ENCODE peak calls at places on chromosomes 16 and 17, in seven cellular contexts. One of them, this sample, is unnamed.

GRCh38 chr17:65277576-65277975 is 140.4 kb downstream of the RGS9 start:
- DNase-seq in kidney epithelial cell: no peak
- DNase-seq in stomach: no peak
- DNase-seq in esophagus squamous epithelium: no peak
- DNase-seq in fibroblast of lung: peak; percentile 59
- DNase-seq in left ventricle myocardium inferior: no peak
- DNase-seq in skeletal muscle cell: no peak
- DNase-seq in this sample: no peak

GRCh38 chr16:89971495-89972243 is 23.1 kb downstream of the DEF8 start:
- DNase-seq in kidney epithelial cell: no peak
- DNase-seq in esophagus squamous epithelium: no peak
- DNase-seq in left ventricle myocardium inferior: no peak
- DNase-seq in fibroblast of lung: peak; percentile 23
- DNase-seq in stomach: no peak
- DNase-seq in skeletal muscle cell: no peak
- DNase-seq in this sample: no peak

GRCh38 chr16:66961065-66961744 is at the start of gene CES3:
- DNase-seq in fibroblast of lung: peak; percentile 42
- DNase-seq in left ventricle myocardium inferior: peak; percentile 40
- DNase-seq in esophagus squamous epithelium: no peak
- DNase-seq in stomach: peak; percentile 71
- DNase-seq in skeletal muscle cell: no peak
- DNase-seq in kidney epithelial cell: no peak
- DNase-seq in this sample: no peak

GRCh38 chr16:502179-502943 is 25.2 kb upstream of the CAPN15 start:
- DNase-seq in stomach: no peak
- DNase-seq in left ventricle myocardium inferior: no peak
- DNase-seq in kidney epithelial cell: no peak
- DNase-seq in fibroblast of lung: no peak
- DNase-seq in skeletal muscle cell: no peak
- DNase-seq in esophagus squamous epithelium: no peak
- DNase-seq in this sample: no peak

GRCh38 chr17:28928061-28928460 is 23.3 kb downstream of the PHF12 start:
- DNase-seq in fibroblast of lung: peak; percentile 60
- DNase-seq in left ventricle myocardium inferior: no peak
- DNase-seq in stomach: no peak
- DNase-seq in esophagus squamous epithelium: no peak
- DNase-seq in skeletal muscle cell: no peak
- DNase-seq in kidney epithelial cell: no peak
- DNase-seq in this sample: no peak

GRCh38 chr17:21452377-21453143 is 76.4 kb downstream of the KCNJ12 start:
- DNase-seq in skeletal muscle cell: peak; percentile 26
- DNase-seq in fibroblast of lung: peak; percentile 68
- DNase-seq in kidney epithelial cell: peak; percentile 28
- DNase-seq in stomach: peak; percentile 45
- DNase-seq in left ventricle myocardium inferior: peak; percentile 49
- DNase-seq in esophagus squamous epithelium: no peak
- DNase-seq in this sample: peak; percentile 75

GRCh38 chr17:16255481-16255901 is 38.5 kb downstream of the PIGL start:
- DNase-seq in left ventricle myocardium inferior: peak; percentile 59
- DNase-seq in fibroblast of lung: peak; percentile 58
- DNase-seq in kidney epithelial cell: no peak
- DNase-seq in skeletal muscle cell: no peak
- DNase-seq in esophagus squamous epithelium: no peak
- DNase-seq in stomach: peak; percentile 89
- DNase-seq in this sample: peak; percentile 81

GRCh38 chr17:79749156-79749815 is 18.5 kb downstream of the ENPP7 start:
- DNase-seq in esophagus squamous epithelium: no peak
- DNase-seq in fibroblast of lung: peak; percentile 74
- DNase-seq in stomach: no peak
- DNase-seq in kidney epithelial cell: peak; percentile 23
- DNase-seq in skeletal muscle cell: peak; percentile 53
- DNase-seq in left ventricle myocardium inferior: no peak
- DNase-seq in this sample: no peak

GRCh38 chr16:67917852-67918236 is 13.8 kb downstream of the CTRL start:
- DNase-seq in left ventricle myocardium inferior: no peak
- DNase-seq in kidney epithelial cell: peak; percentile 62
- DNase-seq in fibroblast of lung: peak; percentile 81
- DNase-seq in stomach: no peak
- DNase-seq in skeletal muscle cell: peak; percentile 56
- DNase-seq in esophagus squamous epithelium: no peak
- DNase-seq in this sample: no peak

GRCh38 chr16:11307639-11308492 is 26.7 kb upstream of the PRM1 start:
- DNase-seq in stomach: no peak
- DNase-seq in fibroblast of lung: no peak
- DNase-seq in skeletal muscle cell: no peak
- DNase-seq in kidney epithelial cell: no peak
- DNase-seq in esophagus squamous epithelium: no peak
- DNase-seq in left ventricle myocardium inferior: no peak
- DNase-seq in this sample: no peak

GRCh38 chr16:73382921-73383594 is 335.1 kb upstream of the ZFHX3 start:
- DNase-seq in skeletal muscle cell: no peak
- DNase-seq in kidney epithelial cell: no peak
- DNase-seq in fibroblast of lung: no peak
- DNase-seq in stomach: no peak
- DNase-seq in esophagus squamous epithelium: no peak
- DNase-seq in left ventricle myocardium inferior: no peak
- DNase-seq in this sample: peak; percentile 54

GRCh38 chr16:87675111-87675510 is 72.8 kb downstream of the JPH3 start:
- DNase-seq in left ventricle myocardium inferior: no peak
- DNase-seq in esophagus squamous epithelium: no peak
- DNase-seq in fibroblast of lung: no peak
- DNase-seq in skeletal muscle cell: no peak
- DNase-seq in kidney epithelial cell: no peak
- DNase-seq in stomach: no peak
- DNase-seq in this sample: no peak

GRCh38 chr17:73592531-73592961 is 51.7 kb downstream of the SDK2 start:
- DNase-seq in skeletal muscle cell: no peak
- DNase-seq in esophagus squamous epithelium: no peak
- DNase-seq in fibroblast of lung: no peak
- DNase-seq in stomach: no peak
- DNase-seq in kidney epithelial cell: no peak
- DNase-seq in left ventricle myocardium inferior: no peak
- DNase-seq in this sample: no peak

GRCh38 chr16:58426095-58426494 is 33.8 kb downstream of the GINS3 start:
- DNase-seq in fibroblast of lung: no peak
- DNase-seq in esophagus squamous epithelium: no peak
- DNase-seq in left ventricle myocardium inferior: no peak
- DNase-seq in kidney epithelial cell: no peak
- DNase-seq in stomach: no peak
- DNase-seq in skeletal muscle cell: no peak
- DNase-seq in this sample: no peak

GRCh38 chr17:2996938-2997670 is 66.3 kb downstream of the OR1D5 start:
- DNase-seq in skeletal muscle cell: no peak
- DNase-seq in left ventricle myocardium inferior: no peak
- DNase-seq in stomach: no peak
- DNase-seq in esophagus squamous epithelium: no peak
- DNase-seq in kidney epithelial cell: no peak
- DNase-seq in fibroblast of lung: no peak
- DNase-seq in this sample: peak; percentile 24

GRCh38 chr16:48022496-48022895 is 133.3 kb downstream of the ABCC12 start:
- DNase-seq in fibroblast of lung: no peak
- DNase-seq in esophagus squamous epithelium: no peak
- DNase-seq in stomach: no peak
- DNase-seq in skeletal muscle cell: no peak
- DNase-seq in left ventricle myocardium inferior: no peak
- DNase-seq in kidney epithelial cell: no peak
- DNase-seq in this sample: no peak

GRCh38 chr16:15961060-15961511 is 11.7 kb downstream of the ABCC1 start:
- DNase-seq in esophagus squamous epithelium: no peak
- DNase-seq in left ventricle myocardium inferior: no peak
- DNase-seq in fibroblast of lung: peak; percentile 85
- DNase-seq in kidney epithelial cell: no peak
- DNase-seq in skeletal muscle cell: no peak
- DNase-seq in stomach: no peak
- DNase-seq in this sample: no peak

DNA sequence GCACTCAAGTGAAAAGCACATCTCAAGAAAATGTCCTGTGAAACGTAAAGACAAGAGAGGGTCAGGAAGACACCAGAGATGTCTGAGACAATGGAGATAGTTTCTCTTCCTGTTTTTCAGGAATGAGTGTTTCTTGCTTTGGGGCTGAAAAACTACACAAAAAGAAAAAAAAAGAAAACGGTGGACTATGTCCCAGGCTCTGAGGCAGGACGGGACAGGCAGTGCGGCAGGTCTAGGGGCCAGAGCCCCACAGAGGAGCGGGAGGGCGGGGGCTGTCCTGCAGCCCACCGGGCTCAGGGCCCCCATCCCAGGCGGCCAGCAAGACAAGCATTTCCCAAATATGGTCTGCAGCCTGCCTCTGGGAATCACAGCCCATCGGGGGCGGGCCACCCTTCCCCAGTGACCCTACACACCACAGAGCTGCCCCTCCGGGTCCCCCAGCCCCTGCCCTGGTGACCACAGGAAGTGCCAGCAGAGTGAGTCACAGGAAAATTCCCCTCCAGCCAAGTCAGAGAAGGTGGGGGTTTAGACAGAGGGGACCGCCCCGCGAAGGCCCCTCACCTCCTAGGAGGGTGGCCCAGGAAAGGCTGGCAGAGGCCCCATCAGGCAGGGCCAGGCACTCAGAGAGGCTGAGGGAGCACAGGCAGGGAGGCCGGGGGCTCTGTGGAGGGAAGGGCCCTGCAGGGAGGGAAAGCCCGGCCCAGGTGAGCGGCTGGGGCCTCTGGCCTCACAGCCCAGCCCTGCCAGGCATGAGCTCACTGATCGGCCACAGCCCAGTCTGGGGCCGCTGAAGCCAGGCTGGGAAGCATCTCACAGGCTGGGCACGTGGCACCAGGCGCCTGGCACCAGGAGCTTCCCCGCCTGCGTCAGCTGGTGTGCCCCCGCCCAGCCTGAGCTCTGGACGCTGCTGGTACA is 6.3 kb downstream of the BCAR1 start:
- DNase-seq in skeletal muscle cell: peak; percentile 93
- DNase-seq in left ventricle myocardium inferior: peak; percentile 84
- DNase-seq in kidney epithelial cell: peak; percentile 96
- DNase-seq in esophagus squamous epithelium: no peak
- DNase-seq in fibroblast of lung: peak; percentile 99
- DNase-seq in stomach: peak; percentile 94
- DNase-seq in this sample: peak; percentile 98
- H3K4me3 ChIP-seq in skeletal muscle cell: no peak overlapping the region
- H3K4me3 ChIP-seq in left ventricle myocardium inferior: peak overlapping the region; percentile 51
- H3K4me3 ChIP-seq in kidney epithelial cell: no peak overlapping the region
- H3K4me3 ChIP-seq in esophagus squamous epithelium: no peak overlapping the region
- H3K4me3 ChIP-seq in fibroblast of lung: no peak overlapping the region
- H3K4me3 ChIP-seq in stomach: peak overlapping the region; percentile 15
- H3K4me3 ChIP-seq in this sample: peak overlapping the region; percentile 54

GRCh38 chr16:4936991-4937781 is at the start of gene PPL:
- DNase-seq in esophagus squamous epithelium: no peak
- DNase-seq in kidney epithelial cell: no peak
- DNase-seq in stomach: peak; percentile 97
- DNase-seq in skeletal muscle cell: no peak
- DNase-seq in left ventricle myocardium inferior: peak; percentile 72
- DNase-seq in fibroblast of lung: no peak
- DNase-seq in this sample: no peak
- H3K4me3 ChIP-seq in esophagus squamous epithelium: peak within 1 kb of the TSS; percentile 94
- H3K4me3 ChIP-seq in kidney epithelial cell: peak within 1 kb of the TSS; percentile 71
- H3K4me3 ChIP-seq in stomach: peak within 1 kb of the TSS; percentile 60
- H3K4me3 ChIP-seq in skeletal muscle cell: peak within 1 kb of the TSS; percentile 46
- H3K4me3 ChIP-seq in left ventricle myocardium inferior: peak within 1 kb of the TSS; percentile 71
- H3K4me3 ChIP-seq in fibroblast of lung: peak within 1 kb of the TSS; percentile 75
- H3K4me3 ChIP-seq in this sample: peak within 1 kb of the TSS; percentile 73

GRCh38 chr17:49260922-49261291 is 30.3 kb upstream of the PHOSPHO1 start:
- DNase-seq in esophagus squamous epithelium: no peak
- DNase-seq in kidney epithelial cell: no peak
- DNase-seq in stomach: no peak
- DNase-seq in left ventricle myocardium inferior: no peak
- DNase-seq in fibroblast of lung: no peak
- DNase-seq in skeletal muscle cell: no peak
- DNase-seq in this sample: no peak
- H3K4me3 ChIP-seq in esophagus squamous epithelium: peak overlapping the region; percentile 49
- H3K4me3 ChIP-seq in kidney epithelial cell: peak overlapping the region; percentile 33
- H3K4me3 ChIP-seq in stomach: peak overlapping the region; percentile 66
- H3K4me3 ChIP-seq in left ventricle myocardium inferior: peak overlapping the region; percentile 66
- H3K4me3 ChIP-seq in fibroblast of lung: no peak overlapping the region
- H3K4me3 ChIP-seq in skeletal muscle cell: no peak overlapping the region
- H3K4me3 ChIP-seq in this sample: peak overlapping the region; percentile 69

GRCh38 chr17:67656494-67657203 is 61.1 kb upstream of the NOL11 start:
- DNase-seq in fibroblast of lung: no peak
- DNase-seq in skeletal muscle cell: no peak
- DNase-seq in stomach: no peak
- DNase-seq in esophagus squamous epithelium: no peak
- DNase-seq in kidney epithelial cell: no peak
- DNase-seq in left ventricle myocardium inferior: no peak
- DNase-seq in this sample: no peak
- H3K4me3 ChIP-seq in fibroblast of lung: no peak overlapping the region
- H3K4me3 ChIP-seq in skeletal muscle cell: no peak overlapping the region
- H3K4me3 ChIP-seq in stomach: no peak overlapping the region
- H3K4me3 ChIP-seq in esophagus squamous epithelium: no peak overlapping the region
- H3K4me3 ChIP-seq in kidney epithelial cell: no peak overlapping the region
- H3K4me3 ChIP-seq in left ventricle myocardium inferior: no peak overlapping the region
- H3K4me3 ChIP-seq in this sample: no peak overlapping the region

This sample was measured in coronary artery.